ENCODE peak calls at places on chromosome 5, in eight cellular contexts. One of them, this sample, is unnamed.

GRCh38 chr5:115418788-115419187 is 122.3 kb upstream of the CCDC112 start:
- DNase-seq in suprapubic skin: no peak
- DNase-seq in Peyer's patch: no peak
- DNase-seq in left lung: no peak
- DNase-seq in heart left ventricle: no peak
- DNase-seq in endodermal cell: no peak
- DNase-seq in A673: no peak
- DNase-seq in breast epithelium: no peak
- DNase-seq in this sample: no peak

GRCh38 chr5:111461261-111461671 is 51.1 kb downstream of the STARD4 start:
- DNase-seq in A673: peak; percentile 42
- DNase-seq in breast epithelium: no peak
- DNase-seq in left lung: no peak
- DNase-seq in heart left ventricle: no peak
- DNase-seq in suprapubic skin: no peak
- DNase-seq in Peyer's patch: no peak
- DNase-seq in endodermal cell: peak; percentile 80
- DNase-seq in this sample: peak; percentile 52

GRCh38 chr5:136511046-136511445 is 145.7 kb upstream of the TRPC7 start:
- DNase-seq in endodermal cell: no peak
- DNase-seq in breast epithelium: no peak
- DNase-seq in A673: no peak
- DNase-seq in suprapubic skin: no peak
- DNase-seq in heart left ventricle: no peak
- DNase-seq in left lung: no peak
- DNase-seq in Peyer's patch: no peak
- DNase-seq in this sample: no peak

GRCh38 chr5:131413605-131414559 is 150.0 kb downstream of the CDC42SE2 start:
- DNase-seq in heart left ventricle: no peak
- DNase-seq in left lung: no peak
- DNase-seq in suprapubic skin: no peak
- DNase-seq in breast epithelium: no peak
- DNase-seq in A673: peak; percentile 56
- DNase-seq in Peyer's patch: no peak
- DNase-seq in endodermal cell: no peak
- DNase-seq in this sample: no peak

GRCh38 chr5:179806250-179807045 is at the start of gene MGAT4B:
- DNase-seq in endodermal cell: peak; percentile 86
- DNase-seq in Peyer's patch: peak; percentile 90
- DNase-seq in A673: peak; percentile 66
- DNase-seq in suprapubic skin: peak; percentile 77
- DNase-seq in heart left ventricle: peak; percentile 78
- DNase-seq in breast epithelium: peak; percentile 72
- DNase-seq in left lung: peak; percentile 95
- DNase-seq in this sample: no peak

GRCh38 chr5:95083606-95084005 is 201.3 kb downstream of the MCTP1 start:
- DNase-seq in suprapubic skin: no peak
- DNase-seq in left lung: no peak
- DNase-seq in heart left ventricle: no peak
- DNase-seq in A673: no peak
- DNase-seq in Peyer's patch: no peak
- DNase-seq in endodermal cell: no peak
- DNase-seq in breast epithelium: no peak
- DNase-seq in this sample: no peak

GRCh38 chr5:61916621-61917620 is 389.1 kb upstream of the KIF2A start:
- DNase-seq in heart left ventricle: no peak
- DNase-seq in suprapubic skin: no peak
- DNase-seq in Peyer's patch: no peak
- DNase-seq in left lung: no peak
- DNase-seq in A673: no peak
- DNase-seq in endodermal cell: no peak
- DNase-seq in breast epithelium: no peak
- DNase-seq in this sample: no peak

GRCh38 chr5:102815560-102816324 is 60.6 kb downstream of the PAM start:
- DNase-seq in endodermal cell: no peak
- DNase-seq in A673: peak; percentile 51
- DNase-seq in suprapubic skin: no peak
- DNase-seq in left lung: no peak
- DNase-seq in heart left ventricle: no peak
- DNase-seq in breast epithelium: no peak
- DNase-seq in Peyer's patch: no peak
- DNase-seq in this sample: no peak

GRCh38 chr5:135034963-135035677 is 1.1 kb upstream of the PITX1 start:
- DNase-seq in A673: no peak
- DNase-seq in endodermal cell: peak; percentile 66
- DNase-seq in suprapubic skin: no peak
- DNase-seq in left lung: peak; percentile 34
- DNase-seq in heart left ventricle: no peak
- DNase-seq in Peyer's patch: no peak
- DNase-seq in breast epithelium: no peak
- DNase-seq in this sample: no peak

GRCh38 chr5:77086611-77087483 is at the start of gene ZBED3:
- DNase-seq in left lung: peak; percentile 87
- DNase-seq in A673: peak; percentile 94
- DNase-seq in endodermal cell: peak; percentile 89
- DNase-seq in breast epithelium: no peak
- DNase-seq in heart left ventricle: peak; percentile 66
- DNase-seq in suprapubic skin: peak; percentile 83
- DNase-seq in Peyer's patch: peak; percentile 81
- DNase-seq in this sample: peak; percentile 78

GRCh38 chr5:74409737-74410136 is 230.8 kb downstream of the ENC1 start:
- DNase-seq in breast epithelium: no peak
- DNase-seq in heart left ventricle: no peak
- DNase-seq in suprapubic skin: no peak
- DNase-seq in Peyer's patch: no peak
- DNase-seq in endodermal cell: no peak
- DNase-seq in left lung: no peak
- DNase-seq in A673: no peak
- DNase-seq in this sample: no peak

GRCh38 chr5:173963867-173964429 is 25.0 kb upstream of the C5orf47 start:
- DNase-seq in A673: no peak
- DNase-seq in Peyer's patch: no peak
- DNase-seq in heart left ventricle: no peak
- DNase-seq in left lung: no peak
- DNase-seq in suprapubic skin: no peak
- DNase-seq in breast epithelium: no peak
- DNase-seq in endodermal cell: peak; percentile 87
- DNase-seq in this sample: no peak

GRCh38 chr5:180074462-180074861 is 2.9 kb upstream of the RNF130 start:
- DNase-seq in Peyer's patch: no peak
- DNase-seq in heart left ventricle: no peak
- DNase-seq in A673: no peak
- DNase-seq in endodermal cell: no peak
- DNase-seq in left lung: no peak
- DNase-seq in suprapubic skin: no peak
- DNase-seq in breast epithelium: no peak
- DNase-seq in this sample: no peak

GRCh38 chr5:73233461-73234151 is 60.6 kb downstream of the TMEM174 start:
- DNase-seq in heart left ventricle: no peak
- DNase-seq in breast epithelium: no peak
- DNase-seq in left lung: peak; percentile 74
- DNase-seq in Peyer's patch: peak; percentile 48
- DNase-seq in endodermal cell: peak; percentile 79
- DNase-seq in A673: no peak
- DNase-seq in suprapubic skin: no peak
- DNase-seq in this sample: no peak

GRCh38 chr5:160271396-160271795 is 41.0 kb downstream of the CCNJL start:
- DNase-seq in left lung: no peak
- DNase-seq in heart left ventricle: peak; percentile 44
- DNase-seq in breast epithelium: no peak
- DNase-seq in Peyer's patch: no peak
- DNase-seq in A673: peak; percentile 95
- DNase-seq in suprapubic skin: no peak
- DNase-seq in endodermal cell: peak; percentile 69
- DNase-seq in this sample: no peak

GRCh38 chr5:126354012-126354856 is 69.0 kb upstream of the GRAMD2B start:
- DNase-seq in Peyer's patch: no peak
- DNase-seq in endodermal cell: no peak
- DNase-seq in heart left ventricle: no peak
- DNase-seq in A673: peak; percentile 62
- DNase-seq in left lung: no peak
- DNase-seq in breast epithelium: no peak
- DNase-seq in suprapubic skin: no peak
- DNase-seq in this sample: no peak

GRCh38 chr5:133682496-133682895 is 70.2 kb upstream of the FSTL4 start:
- DNase-seq in left lung: no peak
- DNase-seq in endodermal cell: peak; percentile 34
- DNase-seq in suprapubic skin: no peak
- DNase-seq in A673: no peak
- DNase-seq in breast epithelium: no peak
- DNase-seq in Peyer's patch: no peak
- DNase-seq in heart left ventricle: no peak
- DNase-seq in this sample: no peak

GRCh38 chr5:139960723-139961383 is 82.2 kb downstream of the NRG2 start:
- DNase-seq in breast epithelium: no peak
- DNase-seq in suprapubic skin: no peak
- DNase-seq in Peyer's patch: no peak
- DNase-seq in endodermal cell: peak; percentile 20
- DNase-seq in left lung: no peak
- DNase-seq in heart left ventricle: no peak
- DNase-seq in A673: no peak
- DNase-seq in this sample: no peak

GRCh38 chr5:8247485-8247884 is 378.5 kb downstream of the MTRR start:
- DNase-seq in left lung: no peak
- DNase-seq in A673: no peak
- DNase-seq in breast epithelium: no peak
- DNase-seq in heart left ventricle: no peak
- DNase-seq in endodermal cell: no peak
- DNase-seq in Peyer's patch: no peak
- DNase-seq in suprapubic skin: no peak
- DNase-seq in this sample: no peak
- TF ChIP-seq CTCF in left lung: no peak
- TF ChIP-seq CTCF in A673: no peak
- TF ChIP-seq CTCF in breast epithelium: no peak
- TF ChIP-seq CTCF in heart left ventricle: peak; percentile 14
- TF ChIP-seq CTCF in endodermal cell: peak; percentile 31
- TF ChIP-seq CTCF in Peyer's patch: no peak
- TF ChIP-seq CTCF in suprapubic skin: no peak
- TF ChIP-seq CTCF in this sample: no peak

GRCh38 chr5:161713042-161713441 is 27.5 kb downstream of the GABRA6 start:
- DNase-seq in Peyer's patch: no peak
- DNase-seq in heart left ventricle: no peak
- DNase-seq in A673: no peak
- DNase-seq in breast epithelium: no peak
- DNase-seq in endodermal cell: no peak
- DNase-seq in left lung: no peak
- DNase-seq in suprapubic skin: no peak
- DNase-seq in this sample: no peak
- H3K4me3 ChIP-seq in Peyer's patch: no peak overlapping the region
- H3K4me3 ChIP-seq in heart left ventricle: no peak overlapping the region
- H3K4me3 ChIP-seq in A673: no peak overlapping the region
- H3K4me3 ChIP-seq in breast epithelium: no peak overlapping the region
- H3K4me3 ChIP-seq in endodermal cell: no peak overlapping the region
- H3K4me3 ChIP-seq in left lung: no peak overlapping the region
- H3K4me3 ChIP-seq in suprapubic skin: no peak overlapping the region
- H3K4me3 ChIP-seq in this sample: no peak overlapping the region

GRCh38 chr5:118768607-118769175 is 219.7 kb downstream of the DTWD2 start:
- DNase-seq in suprapubic skin: no peak
- DNase-seq in left lung: no peak
- DNase-seq in Peyer's patch: no peak
- DNase-seq in breast epithelium: no peak
- DNase-seq in heart left ventricle: no peak
- DNase-seq in endodermal cell: no peak
- DNase-seq in A673: no peak
- DNase-seq in this sample: no peak
- TF ChIP-seq CTCF in suprapubic skin: no peak
- TF ChIP-seq CTCF in left lung: no peak
- TF ChIP-seq CTCF in Peyer's patch: no peak
- TF ChIP-seq CTCF in breast epithelium: no peak
- TF ChIP-seq CTCF in heart left ventricle: no peak
- TF ChIP-seq CTCF in endodermal cell: no peak
- TF ChIP-seq CTCF in A673: no peak
- TF ChIP-seq CTCF in this sample: no peak

GRCh38 chr5:78972654-78973428 is 12.3 kb downstream of the ARSB start:
- DNase-seq in endodermal cell: no peak
- DNase-seq in left lung: no peak
- DNase-seq in A673: peak; percentile 33
- DNase-seq in breast epithelium: no peak
- DNase-seq in suprapubic skin: peak; percentile 67
- DNase-seq in heart left ventricle: no peak
- DNase-seq in Peyer's patch: no peak
- DNase-seq in this sample: no peak
- H3K4me3 ChIP-seq in endodermal cell: no peak overlapping the region
- H3K4me3 ChIP-seq in left lung: no peak overlapping the region
- H3K4me3 ChIP-seq in A673: no peak overlapping the region
- H3K4me3 ChIP-seq in breast epithelium: no peak overlapping the region
- H3K4me3 ChIP-seq in suprapubic skin: no peak overlapping the region
- H3K4me3 ChIP-seq in heart left ventricle: no peak overlapping the region
- H3K4me3 ChIP-seq in Peyer's patch: no peak overlapping the region
- H3K4me3 ChIP-seq in this sample: no peak overlapping the region

GRCh38 chr5:149777382-149777781 is 47.3 kb downstream of the PPARGC1B start:
- DNase-seq in breast epithelium: no peak
- DNase-seq in endodermal cell: no peak
- DNase-seq in A673: peak; percentile 19
- DNase-seq in heart left ventricle: peak; percentile 73
- DNase-seq in suprapubic skin: no peak
- DNase-seq in Peyer's patch: peak; percentile 45
- DNase-seq in left lung: no peak
- DNase-seq in this sample: no peak

GRCh38 chr5:149776376-149777305 is 46.5 kb downstream of the PPARGC1B start:
- DNase-seq in Peyer's patch: peak; percentile 67
- DNase-seq in A673: no peak
- DNase-seq in endodermal cell: no peak
- DNase-seq in suprapubic skin: no peak
- DNase-seq in heart left ventricle: peak; percentile 48
- DNase-seq in breast epithelium: no peak
- DNase-seq in left lung: no peak
- DNase-seq in this sample: no peak

GRCh38 chr5:149773245-149774095 is 43.4 kb downstream of the PPARGC1B start:
- DNase-seq in left lung: no peak
- DNase-seq in heart left ventricle: no peak
- DNase-seq in Peyer's patch: no peak
- DNase-seq in breast epithelium: no peak
- DNase-seq in suprapubic skin: no peak
- DNase-seq in endodermal cell: no peak
- DNase-seq in A673: no peak
- DNase-seq in this sample: no peak

GRCh38 chr5:149779071-149779470 is 49.0 kb downstream of the PPARGC1B start:
- DNase-seq in left lung: no peak
- DNase-seq in Peyer's patch: peak; percentile 42
- DNase-seq in breast epithelium: no peak
- DNase-seq in heart left ventricle: peak; percentile 50
- DNase-seq in A673: no peak
- DNase-seq in endodermal cell: no peak
- DNase-seq in suprapubic skin: no peak
- DNase-seq in this sample: no peak

DNA sequence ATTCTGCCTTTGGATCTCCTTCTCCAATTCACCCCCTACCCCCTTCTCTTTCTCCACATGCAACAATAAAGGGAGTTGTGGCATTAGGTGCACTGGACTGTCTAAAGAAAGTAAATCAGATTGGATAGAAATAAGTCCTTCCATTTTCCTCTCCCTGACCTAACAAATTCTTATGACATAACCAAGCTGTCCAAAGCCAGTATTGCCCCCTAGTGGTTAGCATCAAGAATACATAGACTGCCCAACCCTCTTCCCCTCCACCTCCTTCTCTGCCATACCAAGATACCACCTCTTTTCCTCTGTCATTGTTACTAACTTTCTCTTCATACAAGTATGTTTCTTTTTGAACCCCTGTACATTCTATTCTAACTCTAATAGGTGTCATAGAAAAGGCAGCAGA is 45.7 kb downstream of the PPARGC1B start:
- DNase-seq in A673: peak; percentile 39
- DNase-seq in Peyer's patch: no peak
- DNase-seq in heart left ventricle: no peak
- DNase-seq in suprapubic skin: no peak
- DNase-seq in breast epithelium: no peak
- DNase-seq in endodermal cell: no peak
- DNase-seq in left lung: no peak
- DNase-seq in this sample: no peak
- TF ChIP-seq CTCF in A673: peak; percentile 53
- TF ChIP-seq CTCF in Peyer's patch: no peak
- TF ChIP-seq CTCF in heart left ventricle: peak; percentile 24
- TF ChIP-seq CTCF in suprapubic skin: peak; percentile 23
- TF ChIP-seq CTCF in breast epithelium: no peak
- TF ChIP-seq CTCF in endodermal cell: peak; percentile 85
- TF ChIP-seq CTCF in left lung: no peak
- TF ChIP-seq CTCF in this sample: no peak

This sample was measured in dorsolateral prefrontal cortex.